ENCODE peak calls at places on chromosomes 4 and X, in seven cellular contexts. One of them, this sample, is unnamed.

GRCh38 chr4:105147226-105148151 is 813 bp downstream of the TET2 start:
- DNase-seq in posterior cingulate gyrus: peak
- DNase-seq in EL: peak
- DNase-seq in SK-MEL-5: peak
- DNase-seq in CD8-positive, alpha-beta T cell: peak
- DNase-seq in stimulated activated CD8-positive, alpha-beta memory T cell treated with anti-CD3 and anti-CD28 coated beads, Interleukin-4, amount 100 ng/mL, for 24 hours: no peak
- DNase-seq in activated CD4-positive, alpha-beta T cell treated with anti-CD3 and anti-CD28 coated beads, Interleukin-2, amount 50 U/mL, for 4 hours: peak
- DNase-seq in this sample: no peak

GRCh38 chr4:141643557-141643956 is 7.2 kb downstream of the IL15 start:
- DNase-seq in CD8-positive, alpha-beta T cell: no peak
- DNase-seq in EL: peak
- DNase-seq in SK-MEL-5: no peak
- DNase-seq in posterior cingulate gyrus: no peak
- DNase-seq in activated CD4-positive, alpha-beta T cell treated with anti-CD3 and anti-CD28 coated beads, Interleukin-2, amount 50 U/mL, for 4 hours: no peak
- DNase-seq in stimulated activated CD8-positive, alpha-beta memory T cell treated with anti-CD3 and anti-CD28 coated beads, Interleukin-4, amount 100 ng/mL, for 24 hours: no peak
- DNase-seq in this sample: no peak

GRCh38 chrX:104098151-104098808 is 14.0 kb upstream of the ZCCHC18 start:
- DNase-seq in stimulated activated CD8-positive, alpha-beta memory T cell treated with anti-CD3 and anti-CD28 coated beads, Interleukin-4, amount 100 ng/mL, for 24 hours: peak
- DNase-seq in SK-MEL-5: peak
- DNase-seq in EL: peak
- DNase-seq in CD8-positive, alpha-beta T cell: peak
- DNase-seq in activated CD4-positive, alpha-beta T cell treated with anti-CD3 and anti-CD28 coated beads, Interleukin-2, amount 50 U/mL, for 4 hours: peak
- DNase-seq in posterior cingulate gyrus: no peak
- DNase-seq in this sample: peak

GRCh38 chr4:94508841-94509240 is 57.1 kb downstream of the PDLIM5 start:
- DNase-seq in stimulated activated CD8-positive, alpha-beta memory T cell treated with anti-CD3 and anti-CD28 coated beads, Interleukin-4, amount 100 ng/mL, for 24 hours: no peak
- DNase-seq in CD8-positive, alpha-beta T cell: no peak
- DNase-seq in activated CD4-positive, alpha-beta T cell treated with anti-CD3 and anti-CD28 coated beads, Interleukin-2, amount 50 U/mL, for 4 hours: no peak
- DNase-seq in EL: no peak
- DNase-seq in SK-MEL-5: no peak
- DNase-seq in posterior cingulate gyrus: no peak
- DNase-seq in this sample: no peak

GRCh38 chrX:47587906-47588735 is 5.9 kb downstream of the TIMP1 start:
- DNase-seq in SK-MEL-5: no peak
- DNase-seq in EL: no peak
- DNase-seq in posterior cingulate gyrus: no peak
- DNase-seq in activated CD4-positive, alpha-beta T cell treated with anti-CD3 and anti-CD28 coated beads, Interleukin-2, amount 50 U/mL, for 4 hours: no peak
- DNase-seq in CD8-positive, alpha-beta T cell: no peak
- DNase-seq in stimulated activated CD8-positive, alpha-beta memory T cell treated with anti-CD3 and anti-CD28 coated beads, Interleukin-4, amount 100 ng/mL, for 24 hours: no peak
- DNase-seq in this sample: no peak

GRCh38 chrX:53093177-53093655 is 726 bp upstream of the KANTR start:
- DNase-seq in EL: peak
- DNase-seq in activated CD4-positive, alpha-beta T cell treated with anti-CD3 and anti-CD28 coated beads, Interleukin-2, amount 50 U/mL, for 4 hours: peak
- DNase-seq in CD8-positive, alpha-beta T cell: peak
- DNase-seq in SK-MEL-5: peak
- DNase-seq in posterior cingulate gyrus: peak
- DNase-seq in stimulated activated CD8-positive, alpha-beta memory T cell treated with anti-CD3 and anti-CD28 coated beads, Interleukin-4, amount 100 ng/mL, for 24 hours: peak
- DNase-seq in this sample: peak

GRCh38 chr4:189974056-189974455 is 33.4 kb downstream of the FRG1 start:
- DNase-seq in stimulated activated CD8-positive, alpha-beta memory T cell treated with anti-CD3 and anti-CD28 coated beads, Interleukin-4, amount 100 ng/mL, for 24 hours: no peak
- DNase-seq in SK-MEL-5: peak
- DNase-seq in posterior cingulate gyrus: no peak
- DNase-seq in activated CD4-positive, alpha-beta T cell treated with anti-CD3 and anti-CD28 coated beads, Interleukin-2, amount 50 U/mL, for 4 hours: no peak
- DNase-seq in EL: peak
- DNase-seq in CD8-positive, alpha-beta T cell: no peak
- DNase-seq in this sample: no peak

GRCh38 chr4:109998867-109999303 is 86.2 kb downstream of the EGF start:
- DNase-seq in posterior cingulate gyrus: no peak
- DNase-seq in activated CD4-positive, alpha-beta T cell treated with anti-CD3 and anti-CD28 coated beads, Interleukin-2, amount 50 U/mL, for 4 hours: no peak
- DNase-seq in EL: peak
- DNase-seq in SK-MEL-5: peak
- DNase-seq in CD8-positive, alpha-beta T cell: no peak
- DNase-seq in stimulated activated CD8-positive, alpha-beta memory T cell treated with anti-CD3 and anti-CD28 coated beads, Interleukin-4, amount 100 ng/mL, for 24 hours: no peak
- DNase-seq in this sample: no peak

GRCh38 chr4:182142146-182143085 is 100.8 kb upstream of the TENM3 start:
- DNase-seq in SK-MEL-5: no peak
- DNase-seq in stimulated activated CD8-positive, alpha-beta memory T cell treated with anti-CD3 and anti-CD28 coated beads, Interleukin-4, amount 100 ng/mL, for 24 hours: no peak
- DNase-seq in CD8-positive, alpha-beta T cell: no peak
- DNase-seq in activated CD4-positive, alpha-beta T cell treated with anti-CD3 and anti-CD28 coated beads, Interleukin-2, amount 50 U/mL, for 4 hours: no peak
- DNase-seq in posterior cingulate gyrus: no peak
- DNase-seq in EL: peak
- DNase-seq in this sample: no peak

GRCh38 chrX:133838761-133839676 is 146.4 kb downstream of the GPC3 start:
- DNase-seq in CD8-positive, alpha-beta T cell: peak
- DNase-seq in stimulated activated CD8-positive, alpha-beta memory T cell treated with anti-CD3 and anti-CD28 coated beads, Interleukin-4, amount 100 ng/mL, for 24 hours: no peak
- DNase-seq in activated CD4-positive, alpha-beta T cell treated with anti-CD3 and anti-CD28 coated beads, Interleukin-2, amount 50 U/mL, for 4 hours: no peak
- DNase-seq in EL: peak
- DNase-seq in posterior cingulate gyrus: no peak
- DNase-seq in SK-MEL-5: peak
- DNase-seq in this sample: no peak

GRCh38 chr4:33959519-33959918 is 2284.8 kb downstream of the ARAP2 start:
- DNase-seq in stimulated activated CD8-positive, alpha-beta memory T cell treated with anti-CD3 and anti-CD28 coated beads, Interleukin-4, amount 100 ng/mL, for 24 hours: no peak
- DNase-seq in CD8-positive, alpha-beta T cell: no peak
- DNase-seq in activated CD4-positive, alpha-beta T cell treated with anti-CD3 and anti-CD28 coated beads, Interleukin-2, amount 50 U/mL, for 4 hours: no peak
- DNase-seq in posterior cingulate gyrus: no peak
- DNase-seq in SK-MEL-5: no peak
- DNase-seq in EL: peak
- DNase-seq in this sample: no peak

GRCh38 chrX:24081661-24082154 is 27.0 kb downstream of the EIF2S3 start:
- DNase-seq in stimulated activated CD8-positive, alpha-beta memory T cell treated with anti-CD3 and anti-CD28 coated beads, Interleukin-4, amount 100 ng/mL, for 24 hours: peak
- DNase-seq in CD8-positive, alpha-beta T cell: peak
- DNase-seq in SK-MEL-5: peak
- DNase-seq in activated CD4-positive, alpha-beta T cell treated with anti-CD3 and anti-CD28 coated beads, Interleukin-2, amount 50 U/mL, for 4 hours: peak
- DNase-seq in EL: peak
- DNase-seq in posterior cingulate gyrus: no peak
- DNase-seq in this sample: peak

GRCh38 chr4:808860-809570 is 16.9 kb downstream of the CPLX1 start:
- DNase-seq in activated CD4-positive, alpha-beta T cell treated with anti-CD3 and anti-CD28 coated beads, Interleukin-2, amount 50 U/mL, for 4 hours: no peak
- DNase-seq in stimulated activated CD8-positive, alpha-beta memory T cell treated with anti-CD3 and anti-CD28 coated beads, Interleukin-4, amount 100 ng/mL, for 24 hours: no peak
- DNase-seq in CD8-positive, alpha-beta T cell: no peak
- DNase-seq in SK-MEL-5: no peak
- DNase-seq in posterior cingulate gyrus: peak
- DNase-seq in EL: no peak
- DNase-seq in this sample: no peak

GRCh38 chrX:44025611-44026010 is 52.4 kb upstream of the NDP start:
- DNase-seq in stimulated activated CD8-positive, alpha-beta memory T cell treated with anti-CD3 and anti-CD28 coated beads, Interleukin-4, amount 100 ng/mL, for 24 hours: no peak
- DNase-seq in activated CD4-positive, alpha-beta T cell treated with anti-CD3 and anti-CD28 coated beads, Interleukin-2, amount 50 U/mL, for 4 hours: no peak
- DNase-seq in CD8-positive, alpha-beta T cell: no peak
- DNase-seq in posterior cingulate gyrus: no peak
- DNase-seq in SK-MEL-5: no peak
- DNase-seq in EL: peak
- DNase-seq in this sample: no peak

GRCh38 chrX:40155617-40156471 is 58.1 kb upstream of the BCOR start:
- DNase-seq in EL: no peak
- DNase-seq in SK-MEL-5: no peak
- DNase-seq in posterior cingulate gyrus: no peak
- DNase-seq in stimulated activated CD8-positive, alpha-beta memory T cell treated with anti-CD3 and anti-CD28 coated beads, Interleukin-4, amount 100 ng/mL, for 24 hours: no peak
- DNase-seq in CD8-positive, alpha-beta T cell: no peak
- DNase-seq in activated CD4-positive, alpha-beta T cell treated with anti-CD3 and anti-CD28 coated beads, Interleukin-2, amount 50 U/mL, for 4 hours: no peak
- DNase-seq in this sample: no peak

GRCh38 chr4:141731481-141731880 is 95.1 kb downstream of the IL15 start:
- DNase-seq in CD8-positive, alpha-beta T cell: no peak
- DNase-seq in posterior cingulate gyrus: no peak
- DNase-seq in SK-MEL-5: no peak
- DNase-seq in EL: peak
- DNase-seq in stimulated activated CD8-positive, alpha-beta memory T cell treated with anti-CD3 and anti-CD28 coated beads, Interleukin-4, amount 100 ng/mL, for 24 hours: no peak
- DNase-seq in activated CD4-positive, alpha-beta T cell treated with anti-CD3 and anti-CD28 coated beads, Interleukin-2, amount 50 U/mL, for 4 hours: no peak
- DNase-seq in this sample: no peak

GRCh38 chrX:7146703-7147430 is 645 bp upstream of the STS start:
- DNase-seq in activated CD4-positive, alpha-beta T cell treated with anti-CD3 and anti-CD28 coated beads, Interleukin-2, amount 50 U/mL, for 4 hours: no peak
- DNase-seq in posterior cingulate gyrus: no peak
- DNase-seq in CD8-positive, alpha-beta T cell: no peak
- DNase-seq in SK-MEL-5: no peak
- DNase-seq in stimulated activated CD8-positive, alpha-beta memory T cell treated with anti-CD3 and anti-CD28 coated beads, Interleukin-4, amount 100 ng/mL, for 24 hours: peak
- DNase-seq in EL: no peak
- DNase-seq in this sample: no peak

GRCh38 chr4:25913851-25914669 is at the start of gene SMIM20:
- DNase-seq in CD8-positive, alpha-beta T cell: peak
- DNase-seq in posterior cingulate gyrus: peak
- DNase-seq in SK-MEL-5: peak
- DNase-seq in stimulated activated CD8-positive, alpha-beta memory T cell treated with anti-CD3 and anti-CD28 coated beads, Interleukin-4, amount 100 ng/mL, for 24 hours: peak
- DNase-seq in EL: peak
- DNase-seq in activated CD4-positive, alpha-beta T cell treated with anti-CD3 and anti-CD28 coated beads, Interleukin-2, amount 50 U/mL, for 4 hours: peak
- DNase-seq in this sample: no peak

GRCh38 chr4:7422898-7423180 is 11.9 kb downstream of the PSAPL1 start:
- DNase-seq in stimulated activated CD8-positive, alpha-beta memory T cell treated with anti-CD3 and anti-CD28 coated beads, Interleukin-4, amount 100 ng/mL, for 24 hours: no peak
- DNase-seq in activated CD4-positive, alpha-beta T cell treated with anti-CD3 and anti-CD28 coated beads, Interleukin-2, amount 50 U/mL, for 4 hours: no peak
- DNase-seq in CD8-positive, alpha-beta T cell: peak
- DNase-seq in EL: no peak
- DNase-seq in SK-MEL-5: no peak
- DNase-seq in posterior cingulate gyrus: no peak
- DNase-seq in this sample: no peak

GRCh38 chr4:25925486-25926201 is 11.6 kb downstream of the SMIM20 start:
- DNase-seq in CD8-positive, alpha-beta T cell: no peak
- DNase-seq in posterior cingulate gyrus: peak
- DNase-seq in activated CD4-positive, alpha-beta T cell treated with anti-CD3 and anti-CD28 coated beads, Interleukin-2, amount 50 U/mL, for 4 hours: no peak
- DNase-seq in SK-MEL-5: peak
- DNase-seq in EL: peak
- DNase-seq in stimulated activated CD8-positive, alpha-beta memory T cell treated with anti-CD3 and anti-CD28 coated beads, Interleukin-4, amount 100 ng/mL, for 24 hours: peak
- DNase-seq in this sample: no peak

GRCh38 chr4:76354517-76355473 is 48.3 kb downstream of the STBD1 start:
- DNase-seq in CD8-positive, alpha-beta T cell: peak
- DNase-seq in SK-MEL-5: peak
- DNase-seq in activated CD4-positive, alpha-beta T cell treated with anti-CD3 and anti-CD28 coated beads, Interleukin-2, amount 50 U/mL, for 4 hours: no peak
- DNase-seq in stimulated activated CD8-positive, alpha-beta memory T cell treated with anti-CD3 and anti-CD28 coated beads, Interleukin-4, amount 100 ng/mL, for 24 hours: peak
- DNase-seq in posterior cingulate gyrus: no peak
- DNase-seq in EL: no peak
- DNase-seq in this sample: no peak

GRCh38 chrX:146208821-146209220 is 391.2 kb downstream of the SLITRK2 start:
- DNase-seq in EL: no peak
- DNase-seq in posterior cingulate gyrus: no peak
- DNase-seq in stimulated activated CD8-positive, alpha-beta memory T cell treated with anti-CD3 and anti-CD28 coated beads, Interleukin-4, amount 100 ng/mL, for 24 hours: no peak
- DNase-seq in activated CD4-positive, alpha-beta T cell treated with anti-CD3 and anti-CD28 coated beads, Interleukin-2, amount 50 U/mL, for 4 hours: no peak
- DNase-seq in CD8-positive, alpha-beta T cell: no peak
- DNase-seq in SK-MEL-5: no peak
- DNase-seq in this sample: no peak

GRCh38 chrX:55695227-55696018 is 22.1 kb upstream of the RRAGB start:
- DNase-seq in stimulated activated CD8-positive, alpha-beta memory T cell treated with anti-CD3 and anti-CD28 coated beads, Interleukin-4, amount 100 ng/mL, for 24 hours: no peak
- DNase-seq in posterior cingulate gyrus: no peak
- DNase-seq in CD8-positive, alpha-beta T cell: peak
- DNase-seq in activated CD4-positive, alpha-beta T cell treated with anti-CD3 and anti-CD28 coated beads, Interleukin-2, amount 50 U/mL, for 4 hours: peak
- DNase-seq in EL: no peak
- DNase-seq in SK-MEL-5: no peak
- DNase-seq in this sample: no peak

GRCh38 chrX:41561045-41561444 is 113.9 kb downstream of the NYX start:
- DNase-seq in stimulated activated CD8-positive, alpha-beta memory T cell treated with anti-CD3 and anti-CD28 coated beads, Interleukin-4, amount 100 ng/mL, for 24 hours: no peak
- DNase-seq in CD8-positive, alpha-beta T cell: peak
- DNase-seq in EL: peak
- DNase-seq in activated CD4-positive, alpha-beta T cell treated with anti-CD3 and anti-CD28 coated beads, Interleukin-2, amount 50 U/mL, for 4 hours: peak
- DNase-seq in SK-MEL-5: peak
- DNase-seq in posterior cingulate gyrus: no peak
- DNase-seq in this sample: peak